ENCODE peak calls at places on chromosomes 1 and 21, in six cellular contexts. One of them, this sample, is unnamed.

GRCh38 chr1:76867342-76868130 is at the start of gene ST6GALNAC5:
- DNase-seq in NCI-H1105: peak
- DNase-seq in kidney tubule cell: peak
- DNase-seq in Panc1: no peak
- DNase-seq in stimulated activated CD4-positive, alpha-beta T cell treated with anti-CD3 and anti-CD28 coated beads, Interleukin-2, amount 100 ng/mL, for 48 hours: no peak
- DNase-seq in dorsolateral prefrontal cortex: peak
- DNase-seq in this sample: no peak

GRCh38 chr1:43584203-43584602 is 53.5 kb downstream of the PTPRF start:
- DNase-seq in dorsolateral prefrontal cortex: no peak
- DNase-seq in stimulated activated CD4-positive, alpha-beta T cell treated with anti-CD3 and anti-CD28 coated beads, Interleukin-2, amount 100 ng/mL, for 48 hours: no peak
- DNase-seq in Panc1: no peak
- DNase-seq in kidney tubule cell: no peak
- DNase-seq in NCI-H1105: no peak
- DNase-seq in this sample: no peak

GRCh38 chr21:29084372-29084771 is 10.9 kb upstream of the CCT8 start:
- DNase-seq in kidney tubule cell: no peak
- DNase-seq in dorsolateral prefrontal cortex: no peak
- DNase-seq in stimulated activated CD4-positive, alpha-beta T cell treated with anti-CD3 and anti-CD28 coated beads, Interleukin-2, amount 100 ng/mL, for 48 hours: no peak
- DNase-seq in Panc1: no peak
- DNase-seq in NCI-H1105: no peak
- DNase-seq in this sample: no peak

GRCh38 chr21:42401820-42402251 is 1.9 kb upstream of the UBASH3A start:
- DNase-seq in dorsolateral prefrontal cortex: no peak
- DNase-seq in Panc1: no peak
- DNase-seq in stimulated activated CD4-positive, alpha-beta T cell treated with anti-CD3 and anti-CD28 coated beads, Interleukin-2, amount 100 ng/mL, for 48 hours: no peak
- DNase-seq in kidney tubule cell: no peak
- DNase-seq in NCI-H1105: no peak
- DNase-seq in this sample: no peak

GRCh38 chr21:17537299-17537698 is 24.5 kb downstream of the CXADR start:
- DNase-seq in stimulated activated CD4-positive, alpha-beta T cell treated with anti-CD3 and anti-CD28 coated beads, Interleukin-2, amount 100 ng/mL, for 48 hours: no peak
- DNase-seq in NCI-H1105: no peak
- DNase-seq in Panc1: no peak
- DNase-seq in kidney tubule cell: peak
- DNase-seq in dorsolateral prefrontal cortex: no peak
- DNase-seq in this sample: no peak

GRCh38 chr1:84855168-84855567 is 37.8 kb downstream of the LPAR3 start:
- DNase-seq in Panc1: no peak
- DNase-seq in dorsolateral prefrontal cortex: no peak
- DNase-seq in NCI-H1105: no peak
- DNase-seq in kidney tubule cell: no peak
- DNase-seq in stimulated activated CD4-positive, alpha-beta T cell treated with anti-CD3 and anti-CD28 coated beads, Interleukin-2, amount 100 ng/mL, for 48 hours: no peak
- DNase-seq in this sample: no peak

GRCh38 chr1:10338047-10338446 is 60.8 kb upstream of the PGD start:
- DNase-seq in Panc1: peak
- DNase-seq in kidney tubule cell: peak
- DNase-seq in NCI-H1105: peak
- DNase-seq in stimulated activated CD4-positive, alpha-beta T cell treated with anti-CD3 and anti-CD28 coated beads, Interleukin-2, amount 100 ng/mL, for 48 hours: peak
- DNase-seq in dorsolateral prefrontal cortex: peak
- DNase-seq in this sample: peak

GRCh38 chr1:46158312-46159281 is 16.3 kb upstream of the TSPAN1 start:
- DNase-seq in Panc1: no peak
- DNase-seq in stimulated activated CD4-positive, alpha-beta T cell treated with anti-CD3 and anti-CD28 coated beads, Interleukin-2, amount 100 ng/mL, for 48 hours: no peak
- DNase-seq in dorsolateral prefrontal cortex: no peak
- DNase-seq in kidney tubule cell: no peak
- DNase-seq in NCI-H1105: no peak
- DNase-seq in this sample: no peak

GRCh38 chr1:46580140-46580903 is 23.7 kb downstream of the MKNK1 start:
- DNase-seq in NCI-H1105: no peak
- DNase-seq in kidney tubule cell: peak
- DNase-seq in Panc1: no peak
- DNase-seq in stimulated activated CD4-positive, alpha-beta T cell treated with anti-CD3 and anti-CD28 coated beads, Interleukin-2, amount 100 ng/mL, for 48 hours: no peak
- DNase-seq in dorsolateral prefrontal cortex: no peak
- DNase-seq in this sample: no peak

GRCh38 chr1:154344977-154345837 is 19.9 kb downstream of the ATP8B2 start:
- DNase-seq in NCI-H1105: no peak
- DNase-seq in Panc1: no peak
- DNase-seq in dorsolateral prefrontal cortex: no peak
- DNase-seq in kidney tubule cell: no peak
- DNase-seq in stimulated activated CD4-positive, alpha-beta T cell treated with anti-CD3 and anti-CD28 coated beads, Interleukin-2, amount 100 ng/mL, for 48 hours: peak
- DNase-seq in this sample: no peak

GRCh38 chr21:31744162-31744800 is 12.4 kb upstream of the SCAF4 start:
- DNase-seq in dorsolateral prefrontal cortex: no peak
- DNase-seq in Panc1: no peak
- DNase-seq in kidney tubule cell: no peak
- DNase-seq in NCI-H1105: no peak
- DNase-seq in stimulated activated CD4-positive, alpha-beta T cell treated with anti-CD3 and anti-CD28 coated beads, Interleukin-2, amount 100 ng/mL, for 48 hours: no peak
- DNase-seq in this sample: no peak

GRCh38 chr1:115184260-115184950 is 95.1 kb upstream of the TSPAN2 start:
- DNase-seq in Panc1: no peak
- DNase-seq in NCI-H1105: no peak
- DNase-seq in stimulated activated CD4-positive, alpha-beta T cell treated with anti-CD3 and anti-CD28 coated beads, Interleukin-2, amount 100 ng/mL, for 48 hours: no peak
- DNase-seq in kidney tubule cell: no peak
- DNase-seq in dorsolateral prefrontal cortex: no peak
- DNase-seq in this sample: no peak

GRCh38 chr1:56938636-56939035 is 27.2 kb downstream of the C8B start:
- DNase-seq in NCI-H1105: no peak
- DNase-seq in dorsolateral prefrontal cortex: no peak
- DNase-seq in kidney tubule cell: no peak
- DNase-seq in stimulated activated CD4-positive, alpha-beta T cell treated with anti-CD3 and anti-CD28 coated beads, Interleukin-2, amount 100 ng/mL, for 48 hours: no peak
- DNase-seq in Panc1: no peak
- DNase-seq in this sample: no peak

GRCh38 chr21:44511219-44511937 is 28.6 kb downstream of the KRTAP10-1 start:
- DNase-seq in kidney tubule cell: no peak
- DNase-seq in NCI-H1105: no peak
- DNase-seq in dorsolateral prefrontal cortex: no peak
- DNase-seq in stimulated activated CD4-positive, alpha-beta T cell treated with anti-CD3 and anti-CD28 coated beads, Interleukin-2, amount 100 ng/mL, for 48 hours: no peak
- DNase-seq in Panc1: no peak
- DNase-seq in this sample: no peak

GRCh38 chr1:151891515-151891914 is 17.8 kb downstream of the THEM4 start:
- DNase-seq in stimulated activated CD4-positive, alpha-beta T cell treated with anti-CD3 and anti-CD28 coated beads, Interleukin-2, amount 100 ng/mL, for 48 hours: no peak
- DNase-seq in kidney tubule cell: no peak
- DNase-seq in Panc1: no peak
- DNase-seq in dorsolateral prefrontal cortex: no peak
- DNase-seq in NCI-H1105: no peak
- DNase-seq in this sample: no peak

GRCh38 chr1:192766009-192766625 is 42.7 kb upstream of the RGS2 start:
- DNase-seq in dorsolateral prefrontal cortex: no peak
- DNase-seq in NCI-H1105: no peak
- DNase-seq in kidney tubule cell: no peak
- DNase-seq in Panc1: no peak
- DNase-seq in stimulated activated CD4-positive, alpha-beta T cell treated with anti-CD3 and anti-CD28 coated beads, Interleukin-2, amount 100 ng/mL, for 48 hours: no peak
- DNase-seq in this sample: no peak

GRCh38 chr1:81832573-81832972 is 31.8 kb downstream of the ADGRL2 start:
- DNase-seq in kidney tubule cell: peak
- DNase-seq in stimulated activated CD4-positive, alpha-beta T cell treated with anti-CD3 and anti-CD28 coated beads, Interleukin-2, amount 100 ng/mL, for 48 hours: no peak
- DNase-seq in Panc1: no peak
- DNase-seq in dorsolateral prefrontal cortex: no peak
- DNase-seq in NCI-H1105: no peak
- DNase-seq in this sample: no peak

GRCh38 chr1:116751149-116751548 is 3.1 kb upstream of the CD2 start:
- DNase-seq in stimulated activated CD4-positive, alpha-beta T cell treated with anti-CD3 and anti-CD28 coated beads, Interleukin-2, amount 100 ng/mL, for 48 hours: no peak
- DNase-seq in NCI-H1105: no peak
- DNase-seq in Panc1: no peak
- DNase-seq in dorsolateral prefrontal cortex: no peak
- DNase-seq in kidney tubule cell: no peak
- DNase-seq in this sample: no peak

GRCh38 chr21:26159869-26160268 is 10.7 kb downstream of the APP start:
- DNase-seq in NCI-H1105: no peak
- DNase-seq in kidney tubule cell: no peak
- DNase-seq in Panc1: no peak
- DNase-seq in dorsolateral prefrontal cortex: no peak
- DNase-seq in stimulated activated CD4-positive, alpha-beta T cell treated with anti-CD3 and anti-CD28 coated beads, Interleukin-2, amount 100 ng/mL, for 48 hours: no peak
- DNase-seq in this sample: no peak

GRCh38 chr1:110477041-110477440 is 26.1 kb downstream of the PROK1 start:
- DNase-seq in Panc1: no peak
- DNase-seq in dorsolateral prefrontal cortex: no peak
- DNase-seq in NCI-H1105: no peak
- DNase-seq in kidney tubule cell: peak
- DNase-seq in stimulated activated CD4-positive, alpha-beta T cell treated with anti-CD3 and anti-CD28 coated beads, Interleukin-2, amount 100 ng/mL, for 48 hours: no peak
- DNase-seq in this sample: no peak

GRCh38 chr1:117634631-117635030 is 28.8 kb downstream of the TENT5C start:
- DNase-seq in NCI-H1105: no peak
- DNase-seq in Panc1: no peak
- DNase-seq in kidney tubule cell: no peak
- DNase-seq in stimulated activated CD4-positive, alpha-beta T cell treated with anti-CD3 and anti-CD28 coated beads, Interleukin-2, amount 100 ng/mL, for 48 hours: no peak
- DNase-seq in dorsolateral prefrontal cortex: no peak
- DNase-seq in this sample: no peak

GRCh38 chr1:145871994-145872411 is 13.1 kb upstream of the PIAS3 start:
- DNase-seq in stimulated activated CD4-positive, alpha-beta T cell treated with anti-CD3 and anti-CD28 coated beads, Interleukin-2, amount 100 ng/mL, for 48 hours: peak
- DNase-seq in Panc1: no peak
- DNase-seq in kidney tubule cell: peak
- DNase-seq in dorsolateral prefrontal cortex: no peak
- DNase-seq in NCI-H1105: no peak
- DNase-seq in this sample: no peak

GRCh38 chr1:62066713-62067112 is 127.9 kb upstream of the L1TD1 start:
- DNase-seq in dorsolateral prefrontal cortex: no peak
- DNase-seq in NCI-H1105: no peak
- DNase-seq in kidney tubule cell: no peak
- DNase-seq in stimulated activated CD4-positive, alpha-beta T cell treated with anti-CD3 and anti-CD28 coated beads, Interleukin-2, amount 100 ng/mL, for 48 hours: no peak
- DNase-seq in Panc1: no peak
- DNase-seq in this sample: no peak

GRCh38 chr1:224747578-224747977 is 131.5 kb downstream of the CNIH3 start:
- DNase-seq in kidney tubule cell: peak
- DNase-seq in NCI-H1105: no peak
- DNase-seq in stimulated activated CD4-positive, alpha-beta T cell treated with anti-CD3 and anti-CD28 coated beads, Interleukin-2, amount 100 ng/mL, for 48 hours: no peak
- DNase-seq in dorsolateral prefrontal cortex: no peak
- DNase-seq in Panc1: no peak
- DNase-seq in this sample: no peak

GRCh38 chr1:150150511-150151021 is 850 bp downstream of the PLEKHO1 start:
- DNase-seq in dorsolateral prefrontal cortex: no peak
- DNase-seq in NCI-H1105: peak
- DNase-seq in kidney tubule cell: no peak
- DNase-seq in Panc1: no peak
- DNase-seq in stimulated activated CD4-positive, alpha-beta T cell treated with anti-CD3 and anti-CD28 coated beads, Interleukin-2, amount 100 ng/mL, for 48 hours: no peak
- DNase-seq in this sample: no peak

GRCh38 chr21:37202221-37202805 is 64.8 kb downstream of the VPS26C start:
- DNase-seq in kidney tubule cell: no peak
- DNase-seq in stimulated activated CD4-positive, alpha-beta T cell treated with anti-CD3 and anti-CD28 coated beads, Interleukin-2, amount 100 ng/mL, for 48 hours: no peak
- DNase-seq in NCI-H1105: no peak
- DNase-seq in dorsolateral prefrontal cortex: no peak
- DNase-seq in Panc1: no peak
- DNase-seq in this sample: no peak

GRCh38 chr1:201783067-201783466 is 45.9 kb upstream of the IPO9 start:
- DNase-seq in Panc1: no peak
- DNase-seq in kidney tubule cell: no peak
- DNase-seq in dorsolateral prefrontal cortex: no peak
- DNase-seq in NCI-H1105: no peak
- DNase-seq in stimulated activated CD4-positive, alpha-beta T cell treated with anti-CD3 and anti-CD28 coated beads, Interleukin-2, amount 100 ng/mL, for 48 hours: no peak
- DNase-seq in this sample: no peak

GRCh38 chr1:54378157-54378883 is 27.9 kb downstream of the SSBP3 start:
- DNase-seq in Panc1: no peak
- DNase-seq in stimulated activated CD4-positive, alpha-beta T cell treated with anti-CD3 and anti-CD28 coated beads, Interleukin-2, amount 100 ng/mL, for 48 hours: no peak
- DNase-seq in kidney tubule cell: no peak
- DNase-seq in dorsolateral prefrontal cortex: no peak
- DNase-seq in NCI-H1105: no peak
- DNase-seq in this sample: peak

GRCh38 chr1:22326931-22327330 is 124.7 kb upstream of the ZBTB40 start:
- DNase-seq in dorsolateral prefrontal cortex: no peak
- DNase-seq in stimulated activated CD4-positive, alpha-beta T cell treated with anti-CD3 and anti-CD28 coated beads, Interleukin-2, amount 100 ng/mL, for 48 hours: no peak
- DNase-seq in Panc1: no peak
- DNase-seq in kidney tubule cell: no peak
- DNase-seq in NCI-H1105: no peak
- DNase-seq in this sample: no peak

GRCh38 chr1:42957229-42957879 is 1.3 kb downstream of the SLC2A1 start:
- DNase-seq in stimulated activated CD4-positive, alpha-beta T cell treated with anti-CD3 and anti-CD28 coated beads, Interleukin-2, amount 100 ng/mL, for 48 hours: no peak
- DNase-seq in Panc1: no peak
- DNase-seq in NCI-H1105: no peak
- DNase-seq in kidney tubule cell: peak
- DNase-seq in dorsolateral prefrontal cortex: no peak
- DNase-seq in this sample: no peak

GRCh38 chr1:24961961-24962861 is 32.1 kb upstream of the RUNX3 start:
- DNase-seq in Panc1: no peak
- DNase-seq in NCI-H1105: no peak
- DNase-seq in stimulated activated CD4-positive, alpha-beta T cell treated with anti-CD3 and anti-CD28 coated beads, Interleukin-2, amount 100 ng/mL, for 48 hours: no peak
- DNase-seq in dorsolateral prefrontal cortex: no peak
- DNase-seq in kidney tubule cell: no peak
- DNase-seq in this sample: no peak

GRCh38 chr1:65958561-65959350 is 166.1 kb downstream of the PDE4B start:
- DNase-seq in kidney tubule cell: peak
- DNase-seq in dorsolateral prefrontal cortex: no peak
- DNase-seq in Panc1: peak
- DNase-seq in stimulated activated CD4-positive, alpha-beta T cell treated with anti-CD3 and anti-CD28 coated beads, Interleukin-2, amount 100 ng/mL, for 48 hours: no peak
- DNase-seq in NCI-H1105: peak
- DNase-seq in this sample: no peak

This sample was measured in nucleus accumbens.